ENCODE peak calls at places on chromosomes 1 and 21, in six cellular contexts. T is astrocyte, D is AG09309, E is ovary, C is endodermal cell, Q is sigmoid colon. V is an unnamed sample.

GRCh38 chr1:183212870-183213269 is 26.8 kb downstream of the LAMC2 start:
- DNase-seq in T (no peak), D (no peak), E (no peak), C (no peak), Q (no peak), V (no peak)

GRCh38 chr1:10986525-10986890 is 25.9 kb upstream of the TARDBP start:
- DNase-seq in T (no peak), D (no peak), E (no peak), C (no peak), Q (no peak), V (no peak)

GRCh38 chr1:118963456-118964430 is 24.4 kb downstream of the TBX15 start:
- DNase-seq in T (peak), D (peak), E (no peak), C (no peak), Q (no peak), V (no peak)

GRCh38 chr1:230610589-230610988 is 31.7 kb upstream of the COG2 start:
- DNase-seq in T (no peak), D (no peak), E (no peak), C (no peak), Q (no peak), V (no peak)

GRCh38 chr21:45076245-45076661 is 1.9 kb downstream of the ADARB1 start:
- DNase-seq in T (no peak), D (no peak), E (no peak), C (peak), Q (peak), V (no peak)

GRCh38 chr1:6634278-6635052 is 9.8 kb downstream of the THAP3 start:
- DNase-seq in T (no peak), D (no peak), E (peak), C (peak), Q (peak), V (no peak)

GRCh38 chr1:65066379-65066765 is 81.6 kb upstream of the AK4 start:
- DNase-seq in T (no peak), D (no peak), E (no peak), C (no peak), Q (no peak), V (no peak)

GRCh38 chr1:15056515-15057285 is 96.8 kb upstream of the TMEM51 start:
- DNase-seq in T (peak), D (peak), E (no peak), C (no peak), Q (no peak), V (no peak)

GRCh38 chr1:226135709-226136108 is 50.8 kb downstream of the ACBD3 start:
- DNase-seq in T (no peak), D (no peak), E (no peak), C (peak), Q (peak), V (no peak)

GRCh38 chr1:68438310-68438709 is 11.4 kb downstream of the RPE65 start:
- DNase-seq in T (no peak), D (no peak), E (no peak), C (no peak), Q (no peak), V (no peak)

GRCh38 chr1:54894271-54894670 is 7.3 kb upstream of the DHCR24 start:
- DNase-seq in T (no peak), D (no peak), E (no peak), C (no peak), Q (no peak), V (no peak)
- TF ChIP-seq CTCF in T (no peak), D (no peak), E (no peak), C (no peak), Q (no peak), V (no peak)

GRCh38 chr1:101136739-101137138 is 100.1 kb upstream of the S1PR1 start:
- DNase-seq in T (peak), D (no peak), E (no peak), C (no peak), Q (no peak), V (no peak)
- TF ChIP-seq CTCF in T (peak), D (no peak), E (no peak), C (peak), Q (no peak), V (peak)

DNA sequence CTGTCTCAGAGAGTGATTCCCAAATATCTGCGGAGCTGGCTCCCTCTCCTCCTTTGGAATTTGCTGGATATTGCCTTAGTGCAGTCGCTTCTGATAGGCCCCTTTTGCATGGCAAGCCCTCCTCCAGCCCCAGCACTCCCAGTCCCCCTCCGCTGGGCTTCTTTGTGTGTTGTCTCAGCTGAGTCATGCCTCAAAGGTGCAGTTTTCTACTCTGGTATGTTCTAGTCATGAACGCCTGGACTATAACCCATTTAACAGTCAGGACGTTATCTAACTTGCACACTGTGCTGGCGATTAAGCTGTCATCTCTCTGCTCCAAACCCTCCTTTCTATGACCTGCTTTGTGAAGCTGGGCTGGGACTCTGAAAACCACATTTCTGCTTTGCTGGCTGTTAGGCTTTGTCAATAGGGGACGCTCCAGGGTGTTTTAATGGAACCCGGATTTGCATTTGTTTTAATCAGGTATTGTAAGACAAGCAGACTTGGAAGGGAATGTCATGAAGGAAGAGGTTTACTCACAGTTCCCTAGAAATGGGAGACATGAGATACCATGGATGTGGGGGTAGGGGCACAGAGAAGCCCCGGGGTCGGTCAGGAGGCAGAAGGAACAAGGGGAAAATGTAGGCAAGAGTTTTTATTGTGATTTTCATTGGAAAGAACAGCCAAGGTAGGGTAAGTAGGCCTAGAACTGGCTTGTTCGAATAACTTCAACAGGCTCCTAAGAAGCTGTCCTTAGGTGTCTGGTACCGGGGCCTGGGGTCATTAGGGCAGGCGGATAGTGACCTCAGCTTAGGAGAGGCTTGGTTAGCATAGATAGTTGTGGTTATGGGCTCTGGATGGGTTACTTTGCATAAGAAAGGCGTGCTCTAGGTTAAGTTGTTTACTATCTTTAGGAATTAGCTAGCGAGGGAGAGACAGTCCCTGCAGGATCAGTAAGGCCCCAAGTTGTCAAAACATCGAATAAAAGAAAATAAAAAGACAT is 20.4 kb upstream of the HPCAL4 start:
- DNase-seq in T (peak), D (no peak), E (no peak), C (peak), Q (no peak), V (no peak)
- TF ChIP-seq CTCF in T (no peak), D (no peak), E (no peak), C (peak), Q (no peak), V (no peak)

GRCh38 chr1:94597701-94598100 is 56.1 kb upstream of the F3 start:
- DNase-seq in T (peak), D (no peak), E (no peak), C (peak), Q (no peak), V (no peak)

GRCh38 chr1:94596260-94596659 is 54.7 kb upstream of the F3 start:
- DNase-seq in T (no peak), D (no peak), E (no peak), C (peak), Q (no peak), V (no peak)

GRCh38 chr1:94602312-94602711 is 60.8 kb upstream of the F3 start:
- DNase-seq in T (peak), D (peak), E (no peak), C (peak), Q (no peak), V (no peak)

GRCh38 chr1:94600556-94600955 is 59.0 kb upstream of the F3 start:
- DNase-seq in T (no peak), D (no peak), E (no peak), C (peak), Q (no peak), V (no peak)

DNA sequence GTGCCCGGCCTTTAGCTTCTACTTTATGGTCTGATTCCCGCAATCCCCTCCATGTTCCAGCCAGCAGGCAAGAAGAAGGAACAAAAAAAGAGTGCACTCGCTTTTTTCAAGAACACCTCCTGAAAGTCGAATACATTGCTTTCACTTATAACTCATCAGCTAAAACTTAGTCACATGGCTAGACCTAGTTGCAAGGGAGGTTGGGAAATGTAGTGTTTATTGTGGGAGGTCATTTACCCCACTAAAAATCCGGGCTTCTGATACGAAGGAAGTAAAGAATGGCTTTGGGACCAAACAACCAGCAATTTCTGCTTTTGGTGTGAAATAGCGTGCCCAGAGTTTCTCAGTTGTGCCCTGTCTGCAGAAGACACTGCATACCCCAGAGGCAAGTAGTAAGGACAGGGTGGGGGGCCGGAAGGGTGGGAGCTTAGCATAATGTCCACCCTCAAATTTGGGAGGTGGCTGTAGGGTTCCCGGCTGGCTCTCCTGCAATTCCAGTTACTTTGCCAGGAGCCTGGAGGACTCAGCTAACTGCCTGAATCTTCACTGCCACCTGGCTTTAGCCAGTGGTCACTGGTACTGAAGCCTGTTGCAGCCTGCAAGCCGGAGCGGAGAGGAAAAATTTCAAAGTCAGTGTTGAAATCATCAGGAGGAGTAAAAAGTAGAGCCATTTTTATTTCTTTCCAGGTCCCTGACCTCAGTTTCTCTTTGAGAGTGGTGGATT is 57.7 kb upstream of the F3 start:
- DNase-seq in T (no peak), D (no peak), E (peak), C (peak), Q (no peak), V (no peak)
- TF ChIP-seq CTCF in T (peak), D (peak), E (no peak), C (peak), Q (no peak), V (peak)